ENCODE peak calls at places on chromosomes 16 and 17, in four cellular contexts. I, B, H and V are unnamed samples.

GRCh38 chr16:17372383-17372782 is 98.4 kb downstream of the XYLT1 start:
- DNase-seq in I (peak; percentile 39), B (no peak), H (no peak), V (no peak)

GRCh38 chr16:57621521-57622268 is 6.7 kb upstream of the ADGRG1 start:
- DNase-seq in I (no peak), B (no peak), H (no peak), V (no peak)

GRCh38 chr17:78986048-78986648 is 6.4 kb upstream of the LGALS3BP start:
- DNase-seq in I (peak; percentile 39), B (peak; percentile 33), H (no peak), V (peak; percentile 69)

GRCh38 chr16:85695196-85696128 is 6.7 kb upstream of the GINS2 start:
- DNase-seq in I (no peak), B (no peak), H (no peak), V (no peak)

GRCh38 chr16:87326151-87326571 is 9.0 kb upstream of the C16orf95 start:
- DNase-seq in I (no peak), B (no peak), H (no peak), V (no peak)

GRCh38 chr16:67865318-67865717 is 7.5 kb upstream of the EDC4 start:
- DNase-seq in I (peak; percentile 26), B (peak; percentile 37), H (no peak), V (peak; percentile 61)

GRCh38 chr17:55990332-55991006 is 162.8 kb upstream of the ANKFN1 start:
- DNase-seq in I (no peak), B (no peak), H (peak; percentile 20), V (no peak)

GRCh38 chr16:84986102-84986501 is 25.2 kb downstream of the ZDHHC7 start:
- DNase-seq in I (no peak), B (no peak), H (no peak), V (no peak)

GRCh38 chr17:6460531-6461161 is 16.4 kb downstream of the PIMREG start:
- DNase-seq in I (no peak), B (no peak), H (no peak), V (no peak)

GRCh38 chr17:70622382-70623260 is 453.3 kb downstream of the KCNJ2 start:
- DNase-seq in I (peak; percentile 18), B (peak; percentile 62), H (peak; percentile 55), V (peak; percentile 84)

GRCh38 chr16:86515780-86516617 is 5.7 kb downstream of the FOXF1 start:
- DNase-seq in I (peak; percentile 51), B (no peak), H (no peak), V (no peak)

GRCh38 chr16:29680180-29680598 is 1.2 kb downstream of the QPRT start:
- DNase-seq in I (no peak), B (no peak), H (no peak), V (no peak)

GRCh38 chr17:73301359-73301758 is 10.4 kb downstream of the CDC42EP4 start:
- DNase-seq in I (no peak), B (no peak), H (no peak), V (no peak)

GRCh38 chr17:56678249-56679144 is 85.0 kb downstream of the NOG start:
- DNase-seq in I (no peak), B (peak; percentile 45), H (no peak), V (peak; percentile 32)

GRCh38 chr17:48479014-48479402 is 49.0 kb upstream of the SKAP1 start:
- DNase-seq in I (no peak), B (no peak), H (no peak), V (no peak)

GRCh38 chr17:19327039-19327776 is 35.3 kb downstream of the B9D1 start:
- DNase-seq in I (peak; percentile 80), B (no peak), H (no peak), V (no peak)

GRCh38 chr17:76544123-76544915 is 4.5 kb downstream of the PRCD start:
- DNase-seq in I (no peak), B (no peak), H (no peak), V (no peak)

GRCh38 chr17:75654176-75654575 is 12.8 kb downstream of the RECQL5 start:
- DNase-seq in I (no peak), B (no peak), H (no peak), V (no peak)

GRCh38 chr17:27473748-27474609 is 17.7 kb downstream of the KSR1 start:
- DNase-seq in I (no peak), B (no peak), H (no peak), V (no peak)

GRCh38 chr17:6752068-6752909 is 3.6 kb upstream of the XAF1 start:
- DNase-seq in I (peak; percentile 99), B (peak; percentile 30), H (no peak), V (no peak)

GRCh38 chr17:77319211-77320031 is 178.7 kb downstream of the SEC14L1 start:
- DNase-seq in I (peak; percentile 86), B (peak; percentile 94), H (no peak), V (peak; percentile 67)

GRCh38 chr17:31688704-31689103 is 170.3 kb downstream of the COPRS start:
- DNase-seq in I (no peak), B (no peak), H (no peak), V (no peak)

GRCh38 chr16:50086176-50086575 is 20.4 kb downstream of the HEATR3 start:
- DNase-seq in I (no peak), B (no peak), H (no peak), V (no peak)

DNA sequence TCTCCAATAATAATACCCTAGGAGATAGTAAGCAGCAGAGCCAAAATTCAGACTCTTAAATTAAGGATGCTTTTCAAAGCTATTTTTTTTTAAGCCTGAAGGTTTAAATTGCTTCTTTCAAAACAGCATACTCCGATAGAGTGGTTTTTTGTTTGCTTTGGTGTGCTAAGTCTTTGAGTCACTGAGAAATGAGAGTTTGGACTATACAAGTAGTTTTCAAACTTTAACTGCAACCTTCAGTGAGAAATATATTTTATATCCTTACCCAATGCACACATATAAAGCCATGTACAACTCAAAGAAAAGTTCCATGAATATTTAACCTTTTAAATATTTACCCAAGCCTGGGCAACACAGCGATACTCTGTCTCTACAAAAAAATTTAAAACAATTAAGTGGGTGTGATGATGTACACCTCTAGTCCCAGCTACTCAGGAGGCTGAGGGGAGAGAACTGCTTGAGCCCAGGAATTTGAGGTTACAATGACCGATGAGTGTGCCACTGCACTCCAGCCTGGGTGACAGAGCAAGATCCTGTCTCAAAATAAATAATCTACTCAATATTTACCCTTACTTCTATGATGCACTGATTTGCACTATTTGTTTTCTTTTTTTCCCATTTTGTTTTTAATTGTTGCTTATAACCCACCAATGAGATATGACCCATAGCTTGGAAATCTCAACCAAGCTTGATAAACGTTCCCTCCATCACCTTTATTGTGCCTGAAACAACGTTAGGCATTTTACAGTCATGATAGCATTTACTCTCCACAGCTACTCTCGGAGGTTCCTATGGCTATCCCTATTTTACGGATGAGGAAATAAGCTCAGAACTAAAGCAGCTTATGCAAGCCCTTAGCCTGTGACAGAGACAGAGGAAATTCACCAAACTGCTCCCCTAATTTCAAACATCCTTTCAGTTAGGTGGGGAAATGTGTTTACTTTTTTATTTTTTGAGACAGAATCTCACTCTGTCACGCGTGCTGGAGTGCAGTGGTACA is 19.0 kb downstream of the DCUN1D3 start:
- DNase-seq in I (no peak), B (no peak), H (no peak), V (no peak)
- H3K27ac ChIP-seq in I (no peak overlapping the region), B (no peak overlapping the region), H (no peak overlapping the region), V (no peak overlapping the region)

GRCh38 chr16:10743610-10744369 is at the start of gene NUBP1:
- DNase-seq in I (peak; percentile 97), B (peak; percentile 96), H (peak; percentile 63), V (peak; percentile 99)

GRCh38 chr16:10740000-10740844 is 3.4 kb upstream of the NUBP1 start:
- DNase-seq in I (no peak), B (no peak), H (no peak), V (no peak)

GRCh38 chr16:10740845-10741208 is 2.8 kb upstream of the NUBP1 start:
- DNase-seq in I (no peak), B (no peak), H (no peak), V (no peak)

GRCh38 chr16:10743227-10743609 is 424 bp upstream of the NUBP1 start:
- DNase-seq in I (no peak), B (no peak), H (no peak), V (no peak)

DNA sequence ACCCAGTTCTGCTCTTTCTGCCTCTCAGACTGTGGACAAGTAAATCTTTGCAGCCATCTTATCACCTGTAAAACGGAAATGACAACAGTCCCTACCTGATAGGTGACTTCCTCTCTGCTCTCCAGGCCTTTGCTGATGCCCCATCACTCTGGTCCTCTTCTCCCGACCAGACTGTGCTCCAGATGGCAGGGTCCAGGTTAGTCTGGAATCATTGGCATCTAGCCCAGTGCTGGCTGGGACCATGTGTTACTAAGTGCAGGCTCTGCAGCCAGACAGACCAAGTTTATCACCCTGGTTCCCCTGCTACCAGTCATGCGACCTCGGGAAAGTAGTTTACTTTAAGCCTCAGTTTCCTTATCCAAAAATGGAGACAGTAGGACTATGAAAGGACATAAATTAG is 1.8 kb upstream of the NUBP1 start:
- DNase-seq in I (peak; percentile 36), B (no peak), H (no peak), V (peak; percentile 51)
- H3K4me1 ChIP-seq in I (peaks cover 2% of the 10 kb centered on the region), B (peaks cover 5% of the 10 kb centered on the region), H (no peaks in the 10 kb centered on the region), V (peaks cover 55% of the 10 kb centered on the region)

DNA sequence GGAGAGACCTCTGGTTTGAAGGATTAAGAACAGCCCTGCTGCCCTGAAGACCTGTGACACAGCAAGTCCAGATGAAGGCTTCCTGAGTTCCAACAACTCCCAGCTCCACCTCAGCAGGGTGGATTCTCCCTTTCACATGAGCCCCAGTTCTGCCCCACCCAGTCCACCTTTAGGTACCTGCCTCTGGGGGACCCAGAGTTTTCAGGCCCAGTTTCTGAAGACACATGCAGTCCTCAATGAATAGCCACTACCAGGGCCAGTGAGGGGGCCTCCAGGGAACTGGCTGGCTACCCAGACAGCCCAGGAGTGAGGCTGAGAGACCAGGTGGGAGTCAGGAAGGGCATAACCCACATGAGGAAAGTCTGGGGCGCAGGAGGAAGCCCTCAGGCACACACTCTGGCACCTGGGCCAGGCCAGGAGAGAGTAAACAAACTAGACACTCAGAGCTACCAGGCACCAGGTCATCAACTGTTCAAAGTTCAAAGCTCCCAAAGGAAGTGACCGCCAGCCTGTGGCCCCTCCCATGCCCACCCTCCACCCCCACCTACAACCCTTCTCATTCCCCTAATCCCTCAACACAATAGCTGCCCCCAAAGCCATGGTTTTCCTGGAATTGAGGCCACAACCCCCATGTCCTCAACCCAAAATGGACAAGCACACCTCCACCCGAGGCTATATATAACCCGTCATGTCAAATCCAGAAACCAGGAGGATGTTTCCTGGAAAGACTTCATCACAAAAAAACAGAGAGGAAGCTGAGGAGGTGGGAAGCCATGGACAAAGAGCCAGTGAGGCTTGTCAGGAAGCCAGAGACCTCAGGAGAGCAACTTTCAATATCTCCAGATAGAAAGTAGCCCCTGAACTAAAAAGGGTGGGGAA is 2.1 kb downstream of the MYO18A start:
- DNase-seq in I (no peak), B (no peak), H (no peak), V (no peak)
- H3K27ac ChIP-seq in I (no peak overlapping the region), B (no peak overlapping the region), H (no peak overlapping the region), V (no peak overlapping the region)

DNA sequence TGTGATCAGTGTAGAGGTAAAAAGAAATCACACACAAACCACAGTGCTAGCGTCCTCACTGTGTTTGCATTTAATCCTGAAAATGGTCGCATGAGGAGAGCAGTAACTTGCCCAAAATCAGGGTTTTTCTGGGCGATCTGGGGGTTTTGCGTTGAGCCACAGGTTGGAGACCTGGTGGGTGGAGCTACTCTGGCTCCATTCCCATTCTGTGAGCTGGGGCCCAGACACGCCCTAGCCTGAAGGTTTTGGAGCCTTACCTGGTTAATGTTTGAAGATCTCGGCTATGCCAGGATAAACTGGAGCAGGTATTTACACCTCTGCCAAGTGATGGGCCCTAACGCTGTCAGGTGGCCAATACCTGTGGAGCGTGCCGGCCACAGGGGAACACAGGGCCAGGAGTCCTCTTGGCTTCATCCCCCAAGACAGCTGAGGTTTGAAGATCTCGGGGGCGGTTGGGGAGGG is 48.4 kb downstream of the MPRIP start:
- DNase-seq in I (no peak), B (no peak), H (no peak), V (no peak)
- H3K4me1 ChIP-seq in I (peaks cover 8% of the 10 kb centered on the region), B (peaks cover 8% of the 10 kb centered on the region), H (peaks cover 8% of the 10 kb centered on the region), V (peaks cover 5% of the 10 kb centered on the region)